ENCODE peak calls at places on chromosomes 2 and 18, in six cellular contexts. S is fibroblast of lung, M is neural progenitor cell, G is keratinocyte, X is ovary, F is GM23248. N is an unnamed sample.
A peak's percentile ranks its signal among the peaks of the same experiment; 100 is the strongest.

GRCh38 chr2:229408356-229408755 is 137.3 kb upstream of the PID1 start:
- DNase-seq in F (peak; percentile 95), X (no peak), M (no peak), S (peak; percentile 99), G (peak; percentile 86), N (no peak)

GRCh38 chr2:230751062-230751461 is 38.4 kb downstream of the CAB39 start:
- DNase-seq in F (peak; percentile 90), X (no peak), M (no peak), S (peak; percentile 77), G (peak; percentile 52), N (no peak)

GRCh38 chr2:142033393-142033792 is 97.4 kb downstream of the LRP1B start:
- DNase-seq in F (no peak), S (no peak), X (no peak), G (no peak), M (no peak), N (no peak)

GRCh38 chr18:74530584-74530862 is 3.8 kb upstream of the CNDP1 start:
- DNase-seq in F (no peak), S (no peak), G (no peak), X (no peak), M (no peak), N (no peak)

GRCh38 chr2:99727199-99727598 is 237.4 kb upstream of the REV1 start:
- DNase-seq in S (peak; percentile 36), F (no peak), X (no peak), M (no peak), G (no peak), N (no peak)

GRCh38 chr18:69631281-69631680 is 230.6 kb downstream of the DOK6 start:
- DNase-seq in F (no peak), S (peak; percentile 8), M (no peak), G (no peak), X (no peak), N (no peak)

GRCh38 chr2:185645529-185645928 is 93.1 kb upstream of the FSIP2 start:
- DNase-seq in G (no peak), S (no peak), F (no peak), X (no peak), M (no peak), N (no peak)

GRCh38 chr2:216441308-216442010 is 29.2 kb downstream of the SMARCAL1 start:
- DNase-seq in F (no peak), S (no peak), G (no peak), M (peak; percentile 32), X (no peak), N (no peak)

GRCh38 chr2:214781226-214781625 is 28.3 kb downstream of the BARD1 start:
- DNase-seq in S (no peak), F (no peak), X (no peak), M (no peak), G (no peak), N (no peak)

GRCh38 chr2:54042908-54043620 is 72.3 kb upstream of the PSME4 start:
- DNase-seq in F (no peak), X (no peak), M (no peak), G (no peak), S (no peak), N (no peak)

GRCh38 chr18:56878712-56879111 is 227.6 kb downstream of the WDR7 start:
- DNase-seq in F (no peak), G (no peak), M (no peak), X (no peak), S (no peak), N (no peak)

GRCh38 chr18:3463052-3463451 is 13.1 kb downstream of the TGIF1 start:
- DNase-seq in S (peak; percentile 48), G (no peak), M (no peak), F (peak; percentile 79), X (no peak), N (no peak)

GRCh38 chr2:202434472-202434871 is 58.3 kb downstream of the BMPR2 start:
- DNase-seq in M (no peak), G (no peak), F (no peak), X (no peak), S (no peak), N (no peak)

GRCh38 chr2:202429164-202429980 is 53.2 kb downstream of the BMPR2 start:
- DNase-seq in G (no peak), F (peak; percentile 34), S (peak; percentile 60), M (no peak), X (no peak), N (no peak)

GRCh38 chr2:202436631-202437030 is 60.5 kb downstream of the BMPR2 start:
- DNase-seq in G (no peak), S (peak; percentile 41), X (no peak), F (peak; percentile 5), M (no peak), N (no peak)

DNA sequence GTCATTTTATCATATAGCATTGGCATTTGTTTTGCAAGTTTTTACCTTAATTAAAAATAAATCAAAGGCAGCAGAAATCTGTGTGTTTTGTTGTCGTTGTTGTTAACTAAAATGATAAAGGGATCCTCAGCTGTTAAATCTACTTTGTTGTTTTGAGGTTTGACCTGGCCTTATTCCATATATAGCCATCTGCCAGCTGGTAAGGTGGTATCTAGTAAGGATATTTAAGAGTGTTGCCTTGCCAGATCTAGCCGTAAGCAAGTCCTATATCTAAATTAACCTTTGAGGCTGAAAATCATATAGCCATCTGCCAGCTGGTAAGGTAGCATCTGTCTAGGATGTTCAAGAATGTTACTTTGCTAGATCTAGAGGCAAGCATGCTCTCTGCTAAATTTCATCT is 56.6 kb downstream of the BMPR2 start:
- DNase-seq in G (no peak), M (no peak), S (no peak), X (no peak), F (no peak), N (no peak)
- H3K4me1 ChIP-seq in G (no peaks in the 10 kb centered on the region), M (no peaks in the 10 kb centered on the region), S (peaks cover 12% of the 10 kb centered on the region), X (peaks cover 2% of the 10 kb centered on the region), F (no peaks in the 10 kb centered on the region), N (no peaks in the 10 kb centered on the region)

DNA sequence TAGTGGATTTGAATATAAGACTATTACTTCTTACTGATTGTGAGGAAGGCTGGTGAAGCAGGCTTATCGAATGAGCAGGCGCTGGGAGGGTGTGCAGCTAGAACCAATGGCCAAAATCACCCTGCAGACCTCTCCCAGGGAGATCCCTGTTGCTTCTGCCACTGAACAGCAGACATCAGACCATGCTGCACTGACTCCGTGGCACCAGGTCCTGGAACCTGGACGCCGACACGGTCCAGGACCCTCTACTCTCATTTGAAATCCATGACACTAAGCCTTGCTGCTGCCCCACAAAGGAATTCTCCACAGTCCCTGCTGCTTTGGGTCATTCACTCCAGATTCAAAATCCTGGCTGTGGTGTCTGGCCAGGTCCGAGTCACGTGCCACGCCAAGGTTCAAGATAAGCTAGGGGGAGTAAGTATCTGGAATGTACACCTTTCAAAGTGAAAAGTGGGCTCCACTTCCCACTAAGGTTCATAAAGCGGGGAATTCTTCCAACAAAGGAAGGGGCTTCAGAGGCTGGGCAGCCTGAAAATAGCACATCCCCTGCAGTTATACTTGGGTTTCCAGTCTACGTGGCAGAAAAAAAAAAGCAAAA is 9.0 kb upstream of the YWHAQ start:
- DNase-seq in S (no peak), M (no peak), G (no peak), F (no peak), X (no peak), N (no peak)
- H3K4me3 ChIP-seq in S (no peak overlapping the region), M (no peak overlapping the region), G (no peak overlapping the region), F (no peak overlapping the region), X (no peak overlapping the region), N (no peak overlapping the region)

GRCh38 chr2:204828191-204828590 is 282.9 kb downstream of the PARD3B start:
- DNase-seq in G (no peak), F (no peak), S (no peak), M (no peak), X (no peak), N (no peak)

GRCh38 chr2:204825681-204826080 is 280.4 kb downstream of the PARD3B start:
- DNase-seq in X (no peak), G (no peak), M (no peak), F (no peak), S (no peak), N (no peak)

GRCh38 chr2:204825054-204825453 is 279.8 kb downstream of the PARD3B start:
- DNase-seq in S (no peak), F (no peak), M (no peak), G (peak; percentile 33), X (no peak), N (no peak)
- H3K9me3 ChIP-seq in S (no peaks in the 10 kb centered on the region), F (no peaks in the 10 kb centered on the region), M (no peaks in the 10 kb centered on the region), G (no peaks in the 10 kb centered on the region), X (no peaks in the 10 kb centered on the region), N (no peaks in the 10 kb centered on the region)

DNA sequence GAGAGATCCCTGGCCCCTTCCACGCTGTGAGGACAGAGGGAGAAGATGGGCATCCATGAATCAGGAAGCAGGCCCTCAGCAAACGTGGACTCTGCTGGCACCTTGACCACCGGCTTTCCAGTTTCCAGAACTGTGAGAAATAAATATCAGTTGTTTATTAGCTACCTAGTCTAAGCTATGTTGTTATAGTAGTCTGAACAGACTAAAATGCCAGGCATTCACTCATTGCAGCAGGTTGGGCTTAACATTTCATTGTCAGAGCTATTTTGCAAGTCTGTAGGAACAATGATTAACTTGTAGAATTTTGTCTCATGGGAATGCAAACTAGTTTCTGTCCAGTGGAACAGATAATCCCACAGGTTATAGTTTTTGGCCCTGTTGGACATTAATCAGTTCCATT is 24.8 kb upstream of the TBC1D8 start:
- DNase-seq in G (no peak), M (no peak), F (peak; percentile 46), X (no peak), S (no peak), N (no peak)
- H3K4me1 ChIP-seq in G (peaks cover 2% of the 10 kb centered on the region), M (no peaks in the 10 kb centered on the region), F (peaks cover 14% of the 10 kb centered on the region), X (no peaks in the 10 kb centered on the region), S (no peaks in the 10 kb centered on the region), N (no peaks in the 10 kb centered on the region)

GRCh38 chr2:201414099-201415023 is 36.9 kb downstream of the TRAK2 start:
- DNase-seq in X (no peak), F (peak; percentile 30), G (no peak), S (peak; percentile 46), M (no peak), N (no peak)
- H3K4me3 ChIP-seq in X (no peak overlapping the region), F (peak overlapping the region; percentile 31), G (no peak overlapping the region), S (no peak overlapping the region), M (no peak overlapping the region), N (peak overlapping the region; percentile 29)

GRCh38 chr2:240526521-240526920 is 31.3 kb downstream of the ANKMY1 start:
- DNase-seq in S (no peak), G (no peak), F (no peak), M (no peak), X (no peak), N (no peak)
- H3K9me3 ChIP-seq in S (no peaks in the 10 kb centered on the region), G (peaks cover 11% of the 10 kb centered on the region), F (no peaks in the 10 kb centered on the region), M (peaks cover under 1% of the 10 kb centered on the region), X (no peaks in the 10 kb centered on the region), N (peaks cover 5% of the 10 kb centered on the region)

GRCh38 chr2:108616290-108616689 is 82.0 kb downstream of the LIMS1 start:
- DNase-seq in S (no peak), X (no peak), M (no peak), F (no peak), G (no peak), N (no peak)
- H3K4me1 ChIP-seq in S (peaks cover 16% of the 10 kb centered on the region), X (peaks cover 32% of the 10 kb centered on the region), M (peaks cover 15% of the 10 kb centered on the region), F (peaks cover 14% of the 10 kb centered on the region), G (peaks cover 90% of the 10 kb centered on the region), N (peaks cover 86% of the 10 kb centered on the region)

GRCh38 chr2:67260348-67261277 is 136.5 kb upstream of the ETAA1 start:
- DNase-seq in G (no peak), S (peak; percentile 100), F (peak; percentile 99), M (no peak), X (peak; percentile 83), N (no peak)

GRCh38 chr2:67255933-67256615 is 141.1 kb upstream of the ETAA1 start:
- DNase-seq in M (no peak), F (peak; percentile 44), S (peak; percentile 89), G (no peak), X (no peak), N (no peak)

GRCh38 chr2:67256892-67257291 is 140.2 kb upstream of the ETAA1 start:
- DNase-seq in X (no peak), M (no peak), S (peak; percentile 85), G (no peak), F (peak; percentile 18), N (no peak)

GRCh38 chr2:67259581-67260347 is 137.4 kb upstream of the ETAA1 start:
- DNase-seq in F (peak; percentile 95), X (peak; percentile 45), M (no peak), S (peak; percentile 81), G (no peak), N (no peak)
- H3K4me3 ChIP-seq in F (peak overlapping the region; percentile 26), X (no peak overlapping the region), M (no peak overlapping the region), S (no peak overlapping the region), G (no peak overlapping the region), N (no peak overlapping the region)

N was measured in CD8-positive, alpha-beta memory T cell.